ENCODE peak calls at places on chromosomes 5 and 9, in six cellular contexts. Q is HepG2, H is cardiac fibroblast, P is transverse colon, U is tibial nerve, F is psoas muscle. X is an unnamed sample.

GRCh38 chr5:107968465-107968864 is 297.7 kb upstream of the EFNA5 start:
- DNase-seq in F (no peak), H (peak; percentile 2), U (no peak), P (no peak), Q (no peak), X (peak; percentile 24)

GRCh38 chr9:129544766-129545165 is 76.1 kb downstream of the C9orf50 start:
- DNase-seq in Q (no peak), U (no peak), F (no peak), H (peak; percentile 18), P (no peak), X (peak; percentile 42)

GRCh38 chr5:8633706-8634105 is 764.8 kb downstream of the MTRR start:
- DNase-seq in Q (no peak), P (no peak), H (peak; percentile 40), F (no peak), U (no peak), X (peak; percentile 81)

GRCh38 chr5:978051-978450 is 30.6 kb upstream of the NKD2 start:
- DNase-seq in H (no peak), F (no peak), Q (no peak), U (no peak), P (no peak), X (no peak)

GRCh38 chr5:1204693-1205242 is 3.4 kb downstream of the SLC6A19 start:
- DNase-seq in U (no peak), Q (peak; percentile 71), F (no peak), H (peak; percentile 31), P (no peak), X (peak; percentile 22)

GRCh38 chr5:17309462-17309861 is 92.0 kb downstream of the BASP1 start:
- DNase-seq in F (no peak), H (no peak), Q (no peak), P (no peak), U (no peak), X (no peak)

GRCh38 chr9:14258840-14259239 is 55.1 kb downstream of the NFIB start:
- DNase-seq in P (no peak), U (no peak), H (peak; percentile 59), Q (no peak), F (no peak), X (peak; percentile 83)

GRCh38 chr9:88390371-88390990 is 2.2 kb downstream of the SPIN1 start:
- DNase-seq in F (no peak), U (no peak), Q (no peak), H (no peak), P (no peak), X (peak; percentile 80)

GRCh38 chr5:150409638-150410523 is 2.8 kb downstream of the CD74 start:
- DNase-seq in Q (peak; percentile 77), P (peak; percentile 84), U (peak; percentile 52), F (peak; percentile 77), H (peak; percentile 90), X (peak; percentile 88)
- H3K4me3 ChIP-seq in Q (peak overlapping the region; percentile 12), P (peak overlapping the region; percentile 5), U (peak overlapping the region; percentile 54), F (peak overlapping the region; percentile 63), H (no peak overlapping the region), X (no peak overlapping the region)

GRCh38 chr9:93184439-93185221 is 691 bp downstream of the WNK2 start:
- DNase-seq in F (no peak), Q (no peak), U (no peak), P (peak; percentile 25), H (no peak), X (no peak)

GRCh38 chr9:93182572-93182971 is 1.4 kb upstream of the WNK2 start:
- DNase-seq in Q (peak; percentile 51), H (no peak), P (peak; percentile 63), F (no peak), U (no peak), X (no peak)

GRCh38 chr9:93183663-93184438 is at the start of gene WNK2:
- DNase-seq in H (peak; percentile 9), Q (no peak), F (no peak), U (no peak), P (peak; percentile 67), X (no peak)

GRCh38 chr9:93181672-93182435 is 2.1 kb upstream of the WNK2 start:
- DNase-seq in P (no peak), Q (no peak), F (no peak), H (no peak), U (no peak), X (no peak)

GRCh38 chr9:93183106-93183662 is 755 bp upstream of the WNK2 start:
- DNase-seq in P (no peak), U (no peak), Q (no peak), F (no peak), H (no peak), X (no peak)
- H3K4me3 ChIP-seq in P (peak overlapping the region; percentile 84), U (peak overlapping the region; percentile 65), Q (peak overlapping the region; percentile 79), F (peak overlapping the region; percentile 77), H (no peak overlapping the region), X (no peak overlapping the region)

DNA sequence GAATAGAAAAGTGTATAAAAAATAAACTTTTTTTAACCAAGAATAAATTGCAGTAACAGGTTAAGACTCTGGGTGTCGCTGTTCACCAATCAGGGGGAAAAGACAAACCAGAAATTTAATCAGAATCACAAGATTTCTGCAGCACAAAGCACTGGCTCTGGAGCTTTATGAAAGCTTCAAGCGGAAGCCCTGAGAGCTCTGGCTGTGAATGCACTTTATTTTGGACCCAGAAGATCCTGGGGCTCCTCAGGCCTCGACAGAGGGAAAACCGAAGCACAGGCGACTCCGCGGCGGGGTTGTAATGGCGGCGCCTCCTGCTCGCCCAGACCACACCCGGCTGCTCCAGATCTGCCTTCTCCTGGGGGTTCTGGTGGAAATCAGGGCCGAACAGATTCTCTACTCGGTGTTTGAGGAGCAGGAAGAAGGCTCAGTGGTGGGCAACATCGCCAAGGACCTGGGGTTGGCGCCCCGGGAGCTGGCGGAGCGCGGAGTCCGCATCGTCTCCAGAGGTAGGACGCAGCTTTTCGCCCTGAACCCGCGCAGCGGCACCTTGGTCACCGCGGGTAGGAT is at the start of gene PCDHGA4:
- DNase-seq in H (peak; percentile 31), P (no peak), Q (no peak), F (peak; percentile 44), U (no peak), X (peak; percentile 53)
- H3K4me3 ChIP-seq in H (peak within 1 kb of the TSS; percentile 33), P (no peak within 1 kb of the TSS), Q (no peak within 1 kb of the TSS), F (peak within 1 kb of the TSS; percentile 59), U (peak within 1 kb of the TSS; percentile 43), X (peak within 1 kb of the TSS; percentile 46)

GRCh38 chr9:89436326-89436725 is 61.6 kb downstream of the SEMA4D start:
- DNase-seq in P (no peak), H (no peak), F (peak; percentile 25), U (no peak), Q (no peak), X (no peak)
- H3K4me3 ChIP-seq in P (no peak overlapping the region), H (no peak overlapping the region), F (no peak overlapping the region), U (no peak overlapping the region), Q (no peak overlapping the region), X (no peak overlapping the region)

GRCh38 chr9:94108584-94108983 is 24.3 kb downstream of the PTPDC1 start:
- DNase-seq in U (no peak), H (peak; percentile 85), P (no peak), Q (no peak), F (peak; percentile 79), X (peak; percentile 51)

GRCh38 chr9:94110821-94111252 is 26.6 kb downstream of the PTPDC1 start:
- DNase-seq in P (no peak), F (no peak), Q (no peak), H (peak; percentile 80), U (no peak), X (peak; percentile 88)

GRCh38 chr9:94112716-94113465 is 28.6 kb downstream of the PTPDC1 start:
- DNase-seq in H (peak; percentile 84), Q (no peak), F (no peak), P (no peak), U (no peak), X (no peak)

GRCh38 chr9:94111446-94111845 is 27.2 kb downstream of the PTPDC1 start:
- DNase-seq in F (no peak), U (no peak), P (no peak), Q (no peak), H (no peak), X (no peak)
- H3K4me3 ChIP-seq in F (no peak overlapping the region), U (no peak overlapping the region), P (no peak overlapping the region), Q (no peak overlapping the region), H (no peak overlapping the region), X (no peak overlapping the region)

GRCh38 chr5:150500905-150501304 is 7.0 kb upstream of the NDST1 start:
- DNase-seq in H (no peak), F (no peak), P (no peak), U (no peak), Q (no peak), X (no peak)

GRCh38 chr5:150502847-150503246 is 5.1 kb upstream of the NDST1 start:
- DNase-seq in U (no peak), H (no peak), Q (no peak), F (no peak), P (no peak), X (no peak)

GRCh38 chr5:150500328-150500841 is 7.5 kb upstream of the NDST1 start:
- DNase-seq in Q (no peak), H (no peak), U (no peak), F (peak; percentile 87), P (peak; percentile 64), X (no peak)

GRCh38 chr5:150503386-150503785 is 4.5 kb upstream of the NDST1 start:
- DNase-seq in H (no peak), U (no peak), F (no peak), Q (no peak), P (no peak), X (no peak)

DNA sequence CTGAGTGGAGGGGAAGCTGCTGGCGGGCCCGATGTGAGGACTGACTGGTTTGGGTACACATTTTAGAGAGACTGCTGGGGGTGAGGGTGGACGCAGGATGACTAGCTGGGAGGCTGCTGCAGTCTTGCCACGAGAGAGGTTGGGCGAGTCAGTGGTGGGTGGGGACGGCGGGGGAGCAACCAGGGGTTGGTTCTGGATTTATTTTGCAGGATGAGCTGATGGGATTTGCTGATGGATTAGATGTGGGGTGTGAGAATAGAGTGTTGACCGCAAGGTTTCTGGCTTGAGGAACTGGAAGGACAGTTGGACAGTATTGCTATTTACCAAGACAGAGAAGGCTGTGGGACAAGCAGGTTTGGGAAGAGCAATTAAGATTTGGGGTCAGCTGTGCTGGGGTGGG is 5.8 kb upstream of the NDST1 start:
- DNase-seq in F (no peak), P (no peak), Q (no peak), H (no peak), U (no peak), X (no peak)
- H3K4me3 ChIP-seq in F (no peak overlapping the region), P (no peak overlapping the region), Q (no peak overlapping the region), H (no peak overlapping the region), U (no peak overlapping the region), X (no peak overlapping the region)